ENCODE peak calls at places on chromosomes 13 and 19, in ten cellular contexts. D is activated T-cell treated with anti-CD3 and anti-CD28 coated beads, Interleukin-2, amount 50 U/mL, for 1 hour; R is ovary; K is T-helper 17 cell; J is colonic mucosa; Y is heart right ventricle; N is mucosa of gallbladder; T is endothelial cell; P is stimulated activated CD8-positive, alpha-beta memory T cell treated with anti-CD3 and anti-CD28 coated beads, Interleukin-15, amount 100 ng/mL, for 24 hours; V is LHCN-M2. C is an unnamed sample.
A peak's percentile ranks its signal among the peaks of the same experiment; 100 is the strongest.

GRCh38 chr19:42334697-42335373 is 9.4 kb downstream of the MEGF8 start:
- DNase-seq in D (no peak), R (no peak), K (no peak), J (no peak), Y (no peak), N (no peak), T (no peak), P (no peak), V (no peak), C (no peak)

GRCh38 chr19:7715671-7716070 is 13.7 kb upstream of the FCER2 start:
- DNase-seq in D (no peak), R (no peak), K (no peak), J (no peak), Y (no peak), N (no peak), T (no peak), P (no peak), V (no peak), C (no peak)

GRCh38 chr13:73730014-73730413 is 404.2 kb downstream of the KLF12 start:
- DNase-seq in D (no peak), R (no peak), K (no peak), J (no peak), Y (no peak), N (no peak), T (no peak), P (no peak), V (no peak), C (no peak)

GRCh38 chr13:107365466-107366215 is 797.7 kb upstream of the ARGLU1 start:
- DNase-seq in D (no peak), R (no peak), K (no peak), J (no peak), Y (no peak), N (no peak), T (no peak), P (no peak), V (no peak), C (no peak)

GRCh38 chr13:111518161-111518791 is 197.8 kb downstream of the TEX29 start:
- DNase-seq in D (no peak), R (no peak), K (no peak), J (no peak), Y (no peak), N (no peak), T (no peak), P (no peak), V (no peak), C (no peak)

GRCh38 chr13:98175823-98176222 is 1.2 kb downstream of the RNF113B start:
- DNase-seq in D (no peak), R (no peak), K (no peak), J (no peak), Y (no peak), N (no peak), T (no peak), P (no peak), V (no peak), C (no peak)

GRCh38 chr13:112616586-112617381 is 28.8 kb upstream of the TUBGCP3 start:
- DNase-seq in D (no peak), R (no peak), K (no peak), J (peak; percentile 27), Y (no peak), N (no peak), T (peak; percentile 47), P (no peak), V (peak; percentile 44), C (no peak)

GRCh38 chr19:46435009-46435408 is 6.3 kb upstream of the PNMA8C start:
- DNase-seq in D (no peak), R (no peak), K (no peak), J (no peak), Y (no peak), N (no peak), T (no peak), P (no peak), V (no peak), C (no peak)

GRCh38 chr19:40601061-40601973 is at the start of gene LTBP4:
- DNase-seq in D (peak; percentile 57), R (peak; percentile 88), K (peak; percentile 44), J (peak; percentile 67), Y (peak; percentile 82), N (no peak), T (peak; percentile 40), P (no peak), V (no peak), C (peak; percentile 70)

GRCh38 chr19:4690362-4690761 is 20.2 kb upstream of the MYDGF start:
- DNase-seq in D (no peak), R (no peak), K (no peak), J (no peak), Y (no peak), N (no peak), T (no peak), P (no peak), V (no peak), C (no peak)

GRCh38 chr13:67134322-67135129 is 95.6 kb downstream of the PCDH9 start:
- DNase-seq in D (no peak), R (no peak), K (no peak), J (no peak), Y (no peak), N (no peak), T (no peak), P (no peak), V (peak; percentile 21), C (no peak)

GRCh38 chr13:18944501-18945068 is 237.0 kb downstream of the TUBA3C start:
- DNase-seq in D (no peak), R (no peak), K (no peak), J (no peak), Y (no peak), N (peak; percentile 8), T (no peak), P (no peak), V (no peak), C (no peak)

GRCh38 chr19:17107546-17108452 is 32.2 kb downstream of the MYO9B start:
- DNase-seq in D (no peak), R (peak; percentile 69), K (no peak), J (peak; percentile 64), Y (peak; percentile 80), N (peak; percentile 65), T (no peak), P (no peak), V (peak; percentile 96), C (peak; percentile 77)

GRCh38 chr13:109989686-109990085 is 203.3 kb upstream of the IRS2 start:
- DNase-seq in D (no peak), R (no peak), K (no peak), J (no peak), Y (no peak), N (no peak), T (no peak), P (no peak), V (peak; percentile 73), C (no peak)

GRCh38 chr19:7831452-7831851 is 1.4 kb downstream of the EVI5L start:
- DNase-seq in D (no peak), R (peak; percentile 19), K (no peak), J (no peak), Y (no peak), N (no peak), T (peak; percentile 51), P (no peak), V (no peak), C (peak; percentile 25)

GRCh38 chr19:917323-918151 is at the start of gene KISS1R:
- DNase-seq in D (peak; percentile 72), R (no peak), K (no peak), J (no peak), Y (no peak), N (no peak), T (no peak), P (no peak), V (no peak), C (no peak)

GRCh38 chr19:10562609-10563008 is 3.2 kb downstream of the KRI1 start:
- DNase-seq in D (no peak), R (no peak), K (no peak), J (no peak), Y (no peak), N (no peak), T (no peak), P (no peak), V (no peak), C (no peak)

C was measured in transverse colon.